ENCODE peak calls at places on chromosomes 16 and 17, in five cellular contexts. A, W, O, M and E are unnamed samples. For H3K4me1, the result is how much of the 10 kb centered on the place peaks cover.

GRCh38 chr16:25433388-25433787 is 175.7 kb upstream of the ZKSCAN2 start:
- DNase-seq in A (no peak), M (no peak), W (no peak), O (no peak), E (no peak)

GRCh38 chr17:40433551-40434384 is 9.5 kb upstream of the IGFBP4 start:
- DNase-seq in A (no peak), M (no peak), W (peak), O (no peak), E (no peak)

GRCh38 chr17:75635610-75636202 is 2.5 kb downstream of the SMIM5 start:
- DNase-seq in A (no peak), M (no peak), O (no peak), W (no peak), E (no peak)

GRCh38 chr16:25126820-25127232 is 15.3 kb downstream of the LCMT1 start:
- DNase-seq in M (no peak), W (no peak), O (no peak), A (no peak), E (no peak)

GRCh38 chr16:67311607-67312449 is 14.7 kb downstream of the KCTD19 start:
- DNase-seq in M (peak), W (no peak), O (no peak), A (peak), E (no peak)

GRCh38 chr17:1649844-1650409 is at the start of gene RILP:
- DNase-seq in A (peak), M (no peak), W (peak), O (peak), E (peak)

GRCh38 chr17:38704645-38705522 is at the start of gene MLLT6:
- DNase-seq in M (no peak), O (peak), A (peak), W (peak), E (peak)

GRCh38 chr16:74990832-74991231 is 5.9 kb upstream of the WDR59 start:
- DNase-seq in O (no peak), W (no peak), A (no peak), M (no peak), E (no peak)

GRCh38 chr16:66135376-66135775 is 231.1 kb upstream of the CDH5 start:
- DNase-seq in A (peak), O (no peak), M (no peak), W (peak), E (no peak)

GRCh38 chr17:8187517-8188407 is 2.2 kb downstream of the BORCS6 start:
- DNase-seq in A (peak), O (peak), M (peak), W (peak), E (peak)
- H3K4me1 ChIP-seq in A (under half), O (under half), M (under half), W (under half), E (under half)

GRCh38 chr17:77346765-77347164 is 206.0 kb downstream of the SEC14L1 start:
- DNase-seq in O (no peak), A (no peak), M (no peak), W (peak), E (no peak)
- H3K4me1 ChIP-seq in O (under half), A (under half), M (under half), W (under half), E (under half)

GRCh38 chr16:85166699-85167588 is 54.7 kb upstream of the CIBAR2 start:
- DNase-seq in M (no peak), O (no peak), A (no peak), W (no peak), E (peak)
- H3K4me1 ChIP-seq in M (under half), O (under half), A (half or more), W (under half), E (under half)

DNA sequence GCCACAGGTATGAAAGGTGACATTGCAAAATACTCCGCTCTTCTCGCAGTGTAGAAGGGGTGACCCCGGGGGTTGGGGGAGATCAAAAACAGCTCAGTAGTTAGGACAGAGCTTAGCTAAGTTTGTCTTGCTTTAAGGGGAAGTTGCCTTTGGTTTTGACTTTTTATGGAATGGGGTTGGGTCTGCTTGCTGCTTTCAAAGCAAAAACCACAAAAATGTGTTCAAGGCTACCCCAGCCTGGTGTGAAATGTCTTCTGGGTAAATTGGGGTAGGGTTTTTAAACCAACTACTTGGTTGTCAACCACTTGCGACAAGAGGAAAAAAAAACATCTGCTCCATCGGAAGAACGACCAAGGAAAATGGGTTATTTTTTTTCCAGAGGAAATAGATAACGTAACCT is 6.2 kb downstream of the FUS start:
- DNase-seq in A (no peak), O (no peak), M (no peak), W (no peak), E (no peak)
- H3K4me1 ChIP-seq in A (under half), O (under half), M (under half), W (under half), E (under half)

GRCh38 chr16:62755938-62756337 is 719.7 kb upstream of the CDH8 start:
- DNase-seq in W (no peak), A (no peak), O (no peak), M (no peak), E (no peak)
- H3K4me1 ChIP-seq in W (under half), A (under half), O (under half), M (under half), E (under half)

GRCh38 chr16:83403751-83404150 is 404.0 kb upstream of the HSBP1 start:
- DNase-seq in W (no peak), O (no peak), M (no peak), A (no peak), E (no peak)
- H3K4me1 ChIP-seq in W (under half), O (under half), M (under half), A (under half), E (under half)

GRCh38 chr16:68564367-68564985 is 25.4 kb downstream of the ZFP90 start:
- DNase-seq in M (no peak), A (no peak), W (no peak), O (no peak), E (no peak)

GRCh38 chr16:68563631-68564366 is 24.7 kb downstream of the ZFP90 start:
- DNase-seq in W (no peak), M (no peak), A (no peak), O (no peak), E (no peak)
- H3K4me1 ChIP-seq in W (under half), M (under half), A (under half), O (under half), E (under half)